ENCODE peak calls at places on chromosome 4, in eight cellular contexts. Z, O, J, W, T, D, G and R are unnamed samples.

GRCh38 chr4:69787879-69788278 is 27.5 kb upstream of the SULT1B1 start:
- DNase-seq in D (no peak), W (no peak), G (no peak), O (no peak), J (no peak), T (no peak), Z (no peak), R (no peak)

GRCh38 chr4:169823685-169824084 is 65.9 kb upstream of the HPF1 start:
- DNase-seq in T (no peak), O (no peak), W (no peak), J (no peak), D (peak), G (peak), Z (no peak), R (no peak)

GRCh38 chr4:2256156-2256731 is 5.7 kb downstream of the MXD4 start:
- DNase-seq in O (no peak), Z (peak), T (peak), J (peak), D (no peak), G (no peak), W (no peak), R (no peak)

GRCh38 chr4:121072080-121072835 is at the start of gene NDNF:
- DNase-seq in J (peak), G (peak), Z (peak), D (peak), W (no peak), O (no peak), T (peak), R (no peak)

GRCh38 chr4:20313237-20314030 is 61.7 kb downstream of the SLIT2 start:
- DNase-seq in G (peak), O (no peak), W (no peak), Z (no peak), D (no peak), J (no peak), T (peak), R (no peak)

GRCh38 chr4:159272341-159273125 is 169.7 kb downstream of the RAPGEF2 start:
- DNase-seq in Z (no peak), J (no peak), O (no peak), D (no peak), T (no peak), G (no peak), W (no peak), R (no peak)

GRCh38 chr4:55475394-55476243 is 71.1 kb downstream of the CLOCK start:
- DNase-seq in T (no peak), O (no peak), W (no peak), D (peak), G (no peak), J (no peak), Z (no peak), R (no peak)

GRCh38 chr4:108072300-108072699 is 82.6 kb downstream of the HADH start:
- DNase-seq in G (peak), Z (no peak), O (no peak), T (no peak), D (no peak), W (no peak), J (no peak), R (no peak)

GRCh38 chr4:78552398-78553396 is 1.1 kb downstream of the ANXA3 start:
- DNase-seq in W (no peak), G (peak), D (no peak), T (peak), Z (no peak), O (peak), J (no peak), R (no peak)

GRCh38 chr4:54149323-54149722 is 49.4 kb downstream of the GSX2 start:
- DNase-seq in W (no peak), G (no peak), J (no peak), T (no peak), Z (no peak), O (no peak), D (no peak), R (no peak)

GRCh38 chr4:12933760-12934221 is 550.3 kb downstream of the RAB28 start:
- DNase-seq in J (no peak), T (no peak), G (peak), Z (no peak), W (no peak), D (no peak), O (no peak), R (no peak)

GRCh38 chr4:185833055-185833598 is 21.1 kb upstream of the SORBS2 start:
- DNase-seq in Z (no peak), W (no peak), G (no peak), T (no peak), D (peak), J (no peak), O (no peak), R (no peak)

GRCh38 chr4:154559141-154559841 is 3.5 kb upstream of the FGB start:
- DNase-seq in Z (no peak), J (no peak), D (peak), G (peak), T (peak), W (no peak), O (peak), R (no peak)

GRCh38 chr4:122614621-122615020 is 6.2 kb downstream of the IL21 start:
- DNase-seq in D (no peak), Z (no peak), T (no peak), J (no peak), O (no peak), G (no peak), W (no peak), R (no peak)

GRCh38 chr4:36786519-36786918 is 458.0 kb upstream of the NWD2 start:
- DNase-seq in D (no peak), W (no peak), O (no peak), Z (no peak), T (no peak), G (no peak), J (no peak), R (no peak)

GRCh38 chr4:768995-769394 is 56.9 kb downstream of the CPLX1 start:
- DNase-seq in W (no peak), T (no peak), J (no peak), G (no peak), D (no peak), O (no peak), Z (peak), R (no peak)
- TF ChIP-seq CTCF in W (no peak), T (no peak), J (no peak), G (no peak), D (no peak), O (no peak), Z (no peak), R (no peak)

DNA sequence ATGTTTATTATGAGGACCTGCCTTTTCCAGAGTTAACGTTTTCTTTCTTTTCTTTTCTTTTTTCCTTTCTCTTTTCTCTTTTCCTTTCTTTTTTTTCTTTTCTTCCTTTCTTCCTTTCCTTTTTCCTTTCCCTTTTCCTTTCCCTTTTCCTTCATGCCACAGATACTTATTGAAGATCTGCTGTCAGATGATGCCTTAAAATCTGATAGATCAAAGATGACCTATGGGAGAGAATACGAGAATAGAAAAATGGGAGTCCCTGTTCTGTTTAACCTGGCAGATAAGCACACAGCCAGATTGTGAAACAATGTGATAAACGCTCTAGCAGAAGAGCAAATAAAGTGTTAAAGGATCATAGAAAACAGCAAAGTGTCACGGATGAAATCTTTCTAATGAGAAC is 38.9 kb downstream of the AFF1 start:
- DNase-seq in D (no peak), Z (no peak), O (no peak), J (no peak), W (no peak), T (no peak), G (no peak), R (no peak)
- H3K4me3 ChIP-seq in D (no peak), Z (no peak), O (no peak), J (no peak), W (peak), T (no peak), G (no peak), R (no peak)

DNA sequence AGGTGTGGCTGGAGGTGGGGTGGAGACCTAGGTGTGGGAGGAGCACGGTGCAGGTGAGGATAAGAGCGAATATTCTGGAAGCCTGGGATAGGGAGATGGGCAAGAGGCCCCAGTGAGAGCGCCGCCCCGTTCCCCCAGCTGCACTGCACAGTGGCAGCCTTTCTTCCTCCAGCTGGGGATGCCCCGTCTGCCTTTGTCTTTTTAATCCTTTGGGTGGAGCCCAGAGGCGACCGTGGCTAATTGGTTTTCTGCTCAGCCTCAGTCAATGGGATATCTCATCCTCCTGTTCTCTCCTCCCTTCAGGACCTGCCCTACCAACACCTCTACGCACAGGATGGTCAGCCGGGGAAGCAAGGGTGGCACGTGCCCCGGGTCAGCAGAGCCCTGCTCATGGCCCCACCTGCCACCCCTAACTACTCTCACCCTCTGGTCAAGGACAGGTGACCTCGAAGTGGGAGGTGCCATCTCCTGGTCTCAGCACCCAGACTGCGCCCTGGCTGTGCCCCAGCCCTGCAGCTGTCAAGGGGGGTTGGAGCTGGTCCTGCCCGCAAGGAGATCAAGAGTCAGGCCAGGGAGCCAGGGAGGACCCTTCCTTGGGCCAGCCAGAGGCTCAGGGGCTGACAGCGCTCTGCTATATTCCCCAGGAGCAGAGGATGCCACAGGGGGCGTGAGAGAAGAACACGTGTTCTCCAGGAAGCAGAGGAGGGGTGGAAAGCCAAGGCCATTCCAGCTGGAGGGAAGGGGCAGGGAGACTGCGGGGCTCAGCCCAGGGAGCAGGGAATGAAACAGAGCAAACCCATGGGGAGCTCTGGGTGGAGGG is 64.0 kb downstream of the ADRA2C start:
- DNase-seq in W (no peak), D (no peak), Z (peak), O (no peak), J (no peak), G (no peak), T (no peak), R (no peak)
- TF ChIP-seq CTCF in W (no peak), D (no peak), Z (no peak), O (no peak), J (no peak), G (no peak), T (no peak), R (no peak)

GRCh38 chr4:5710962-5711478 is at the start of gene EVC:
- DNase-seq in O (peak), Z (peak), W (no peak), T (peak), D (peak), G (peak), J (peak), R (no peak)

GRCh38 chr4:5713861-5714260 is 2.9 kb downstream of the EVC start:
- DNase-seq in O (no peak), J (no peak), G (no peak), Z (no peak), W (no peak), T (no peak), D (no peak), R (no peak)

GRCh38 chr4:5712931-5713330 is 1.9 kb downstream of the EVC start:
- DNase-seq in W (no peak), O (no peak), Z (no peak), T (no peak), G (no peak), J (no peak), D (no peak), R (no peak)

GRCh38 chr4:5711479-5712184 is 631 bp downstream of the EVC start:
- DNase-seq in T (peak), D (peak), Z (peak), O (peak), W (no peak), J (no peak), G (no peak), R (no peak)

GRCh38 chr4:5712517-5712916 is 1.5 kb downstream of the EVC start:
- DNase-seq in Z (no peak), T (no peak), D (peak), W (no peak), G (no peak), J (no peak), O (no peak), R (no peak)
- H3K4me3 ChIP-seq in Z (peak), T (no peak), D (peak), W (peak), G (no peak), J (no peak), O (peak), R (peak)

GRCh38 chr4:85806346-85806745 is 331.4 kb downstream of the ARHGAP24 start:
- DNase-seq in T (no peak), O (no peak), D (no peak), G (no peak), J (no peak), W (no peak), Z (no peak), R (no peak)

GRCh38 chr4:85808104-85808503 is 333.2 kb downstream of the ARHGAP24 start:
- DNase-seq in Z (no peak), G (no peak), D (no peak), O (no peak), J (no peak), W (no peak), T (no peak), R (no peak)

GRCh38 chr4:85808864-85809263 is 333.9 kb downstream of the ARHGAP24 start:
- DNase-seq in G (no peak), Z (no peak), O (no peak), W (no peak), D (no peak), J (no peak), T (no peak), R (no peak)

GRCh38 chr4:85803846-85804245 is 328.9 kb downstream of the ARHGAP24 start:
- DNase-seq in T (no peak), G (no peak), O (no peak), Z (no peak), W (no peak), D (no peak), J (no peak), R (no peak)

DNA sequence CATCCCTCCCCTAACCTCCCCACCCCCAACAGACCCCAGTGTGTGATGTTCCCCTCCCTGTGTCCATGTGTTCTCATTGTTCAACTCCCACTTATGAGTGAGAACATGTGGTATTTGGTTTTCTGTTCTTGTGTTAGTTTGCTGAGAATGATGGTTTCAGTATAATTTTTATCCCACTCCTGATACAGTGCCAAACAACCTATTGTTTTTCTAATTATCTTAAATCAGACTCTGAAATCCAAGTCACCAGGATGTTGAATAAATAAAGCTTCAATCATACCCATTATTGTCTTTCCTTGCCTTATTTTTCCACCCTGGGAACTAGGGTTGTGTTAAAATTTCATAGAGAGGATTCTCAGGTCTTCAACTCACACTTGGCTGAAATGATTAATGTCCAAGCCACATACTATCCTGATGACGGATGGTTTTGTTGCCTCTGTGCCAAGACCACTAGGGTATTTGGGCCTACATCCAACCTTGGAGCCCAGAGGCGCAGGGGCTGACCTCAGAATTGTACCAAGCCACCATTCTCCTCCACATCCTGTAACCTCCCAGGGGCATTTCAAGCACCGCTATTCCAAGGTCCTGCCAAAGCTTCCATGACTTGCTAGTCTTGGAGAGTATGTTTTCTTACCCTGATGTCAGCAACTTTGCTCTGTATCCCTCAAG is 332.4 kb downstream of the ARHGAP24 start:
- DNase-seq in O (no peak), D (peak), J (no peak), W (no peak), T (no peak), Z (no peak), G (no peak), R (no peak)
- TF ChIP-seq CTCF in O (no peak), D (no peak), J (no peak), W (no peak), T (no peak), Z (no peak), G (no peak), R (no peak)

GRCh38 chr4:110636231-110636676 is 13.4 kb upstream of the PITX2 start:
- DNase-seq in J (no peak), O (peak), G (no peak), T (no peak), D (no peak), Z (no peak), W (no peak), R (no peak)

GRCh38 chr4:110635155-110635479 is 12.2 kb upstream of the PITX2 start:
- DNase-seq in G (no peak), O (no peak), J (no peak), D (no peak), T (no peak), Z (no peak), W (no peak), R (no peak)

GRCh38 chr4:110637408-110638131 is 14.7 kb upstream of the PITX2 start:
- DNase-seq in T (no peak), G (peak), J (no peak), Z (no peak), W (no peak), D (peak), O (no peak), R (no peak)

GRCh38 chr4:110638347-110638746 is 15.5 kb upstream of the PITX2 start:
- DNase-seq in G (no peak), Z (no peak), D (no peak), O (no peak), T (no peak), J (no peak), W (no peak), R (no peak)

DNA sequence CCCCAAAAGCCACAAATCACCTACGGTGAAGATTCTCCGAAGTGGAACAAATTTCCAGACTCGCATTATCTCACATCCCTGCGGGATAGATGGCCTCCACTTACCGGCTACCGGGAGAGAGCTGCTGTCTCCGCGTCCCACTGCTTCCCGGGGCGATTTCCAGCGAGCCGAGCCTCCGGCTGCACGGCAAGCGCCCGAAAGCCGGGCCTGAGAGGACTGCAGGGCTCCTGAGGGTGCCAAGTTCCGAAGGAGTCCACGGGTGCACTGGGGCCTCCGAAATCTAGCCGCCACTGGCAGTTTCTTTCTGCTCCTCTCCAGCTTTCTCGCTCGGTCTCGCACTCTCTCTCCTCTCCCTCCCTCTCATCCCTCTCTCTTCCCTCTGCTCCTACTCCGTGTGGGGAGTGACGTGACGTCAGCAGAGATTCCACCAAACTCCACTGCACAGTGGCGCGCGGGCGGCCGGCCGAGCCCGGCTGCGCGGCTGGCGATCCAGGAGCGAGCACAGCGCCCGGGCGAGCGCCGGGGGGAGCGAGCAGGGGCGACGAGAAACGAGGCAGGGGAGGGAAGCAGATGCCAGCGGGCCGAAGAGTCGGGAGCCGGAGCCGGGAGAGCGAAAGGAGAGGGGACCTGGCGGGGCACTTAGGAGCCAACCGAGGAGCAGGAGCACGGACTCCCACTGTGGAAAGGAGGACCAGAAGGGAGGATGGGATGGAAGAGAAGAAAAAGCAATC is 14.0 kb upstream of the PITX2 start:
- DNase-seq in W (no peak), G (peak), D (peak), J (no peak), O (peak), Z (peak), T (peak), R (no peak)
- H3K4me3 ChIP-seq in W (peak), G (peak), D (peak), J (peak), O (peak), Z (peak), T (no peak), R (peak)

GRCh38 chr4:164731827-164732474 is 22.0 kb upstream of the SMIM31 start:
- DNase-seq in J (no peak), W (no peak), O (peak), D (peak), Z (no peak), G (peak), T (no peak), R (no peak)
- TF ChIP-seq CTCF in J (peak), W (peak), O (peak), D (peak), Z (peak), G (peak), T (peak), R (no peak)

GRCh38 chr4:86358176-86358701 is 1.6 kb downstream of the MAPK10 start:
- DNase-seq in O (no peak), G (peak), J (no peak), T (no peak), W (no peak), Z (no peak), D (peak), R (no peak)
- H3K4me3 ChIP-seq in O (no peak), G (no peak), J (no peak), T (no peak), W (no peak), Z (peak), D (no peak), R (no peak)